ENCODE peak calls at places on chromosome 14, in ten cellular contexts. S is H1, W is MM.1S, M is neural progenitor cell, R is hepatocyte, A is fibroblast of lung, X is PC-9, Y is HepG2, G is keratinocyte, B is HCT116. K is an unnamed sample.

GRCh38 chr14:104307627-104308401 is 169.4 kb downstream of the KIF26A start:
- DNase-seq in X (no peak), S (no peak), B (no peak), G (no peak), W (no peak), R (no peak), M (no peak), A (no peak), Y (no peak), K (no peak)

GRCh38 chr14:77965919-77966435 is 166.1 kb downstream of the ADCK1 start:
- DNase-seq in W (peak; percentile 12), Y (peak; percentile 27), R (peak; percentile 55), G (no peak), B (no peak), X (no peak), M (peak; percentile 23), A (peak; percentile 11), S (peak; percentile 10), K (peak; percentile 41)

GRCh38 chr14:100861937-100862247 is 36.0 kb downstream of the MEG3 start:
- DNase-seq in R (no peak), W (no peak), M (no peak), A (no peak), G (no peak), S (no peak), B (no peak), Y (no peak), X (no peak), K (no peak)

GRCh38 chr14:104107611-104108569 is 22.4 kb downstream of the ASPG start:
- DNase-seq in W (no peak), S (no peak), G (no peak), A (no peak), R (peak; percentile 68), M (no peak), Y (no peak), X (no peak), B (no peak), K (no peak)

GRCh38 chr14:50542941-50543418 is 10.6 kb upstream of the MAP4K5 start:
- DNase-seq in X (peak; percentile 46), W (peak; percentile 47), S (no peak), A (peak; percentile 68), G (no peak), M (peak; percentile 66), R (peak; percentile 74), Y (peak; percentile 77), B (peak; percentile 51), K (peak; percentile 60)

GRCh38 chr14:58587271-58587670 is 50.5 kb upstream of the DACT1 start:
- DNase-seq in R (no peak), G (no peak), Y (no peak), M (no peak), W (no peak), A (peak; percentile 33), S (no peak), B (no peak), X (no peak), K (no peak)

GRCh38 chr14:39351708-39352107 is 80.5 kb downstream of the FBXO33 start:
- DNase-seq in S (no peak), B (no peak), W (no peak), M (no peak), X (no peak), A (peak; percentile 66), Y (no peak), R (no peak), G (no peak), K (no peak)

GRCh38 chr14:54562334-54562733 is 4.6 kb upstream of the SAMD4A start:
- DNase-seq in W (no peak), S (no peak), G (no peak), A (no peak), B (no peak), R (no peak), X (no peak), M (no peak), Y (no peak), K (no peak)

DNA sequence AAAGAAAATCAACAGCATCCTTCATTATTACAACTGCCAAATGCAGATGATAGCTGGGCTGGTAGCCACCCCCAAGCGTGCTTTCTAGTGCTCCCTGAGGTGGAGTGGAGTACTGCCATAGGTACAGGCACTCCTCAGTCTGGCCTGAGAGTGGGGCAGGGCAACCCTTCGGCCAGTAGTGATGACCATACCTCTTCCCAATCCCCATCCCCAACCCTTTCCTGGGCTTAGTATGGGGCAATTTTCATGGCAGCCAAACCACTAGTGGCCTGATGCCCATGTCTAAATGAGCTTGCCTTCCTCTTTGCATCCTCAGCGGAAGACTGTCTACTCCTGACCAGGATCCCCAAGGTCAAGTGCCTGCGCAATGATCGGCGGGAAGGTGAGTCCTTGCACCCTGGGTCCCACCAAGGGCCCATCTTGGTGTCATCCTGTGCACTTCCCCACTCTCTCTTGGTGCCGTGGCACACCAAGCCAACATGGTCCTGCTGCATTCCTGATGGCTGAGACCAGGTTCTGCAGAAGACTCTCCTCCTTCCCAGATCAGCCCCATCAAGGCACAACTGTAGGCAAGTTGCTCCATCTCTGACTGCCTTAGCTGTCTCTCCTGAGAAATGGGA is 65.8 kb downstream of the GALNT16 start:
- DNase-seq in G (no peak), R (no peak), M (no peak), A (no peak), Y (no peak), S (no peak), B (no peak), X (no peak), W (no peak), K (no peak)
- TF ChIP-seq CTCF in G (no peak), R (no peak), M (peak; percentile 25), A (no peak), Y (no peak), S (peak; percentile 32), B (peak; percentile 22), X (peak; percentile 39), W (no peak), K (peak; percentile 16)

GRCh38 chr14:95703805-95704204 is 10.1 kb downstream of the TCL1A start:
- DNase-seq in Y (no peak), M (no peak), X (no peak), R (no peak), G (no peak), S (no peak), A (no peak), B (no peak), W (no peak), K (no peak)

GRCh38 chr14:95705518-95705917 is 8.4 kb downstream of the TCL1A start:
- DNase-seq in A (no peak), R (no peak), B (no peak), G (no peak), Y (no peak), W (no peak), X (no peak), M (no peak), S (no peak), K (no peak)

GRCh38 chr14:95703341-95703740 is 10.6 kb downstream of the TCL1A start:
- DNase-seq in X (no peak), B (no peak), Y (no peak), G (no peak), S (no peak), W (no peak), R (no peak), A (no peak), M (no peak), K (no peak)

GRCh38 chr14:95710106-95710505 is 3.8 kb downstream of the TCL1A start:
- DNase-seq in B (no peak), S (no peak), M (no peak), G (no peak), W (no peak), X (no peak), R (no peak), Y (no peak), A (no peak), K (no peak)

GRCh38 chr14:95707327-95707726 is 6.6 kb downstream of the TCL1A start:
- DNase-seq in G (no peak), S (no peak), A (no peak), M (no peak), Y (no peak), B (no peak), X (no peak), W (no peak), R (no peak), K (no peak)
- H3K27me3 ChIP-seq in G (no peaks in the 10 kb centered on the region), S (peaks cover 37% of the 10 kb centered on the region), A (no peaks in the 10 kb centered on the region), M (no peaks in the 10 kb centered on the region), Y (peaks cover 34% of the 10 kb centered on the region), B (peaks cover 62% of the 10 kb centered on the region), X (peaks cover 41% of the 10 kb centered on the region), W (no peaks in the 10 kb centered on the region), R (peaks cover 25% of the 10 kb centered on the region), K (peaks cover 3% of the 10 kb centered on the region)

GRCh38 chr14:64763801-64764511 is 59.7 kb downstream of the PLEKHG3 start:
- DNase-seq in M (peak; percentile 41), A (peak; percentile 26), Y (no peak), X (no peak), S (no peak), W (no peak), B (no peak), G (no peak), R (peak; percentile 40), K (no peak)

GRCh38 chr14:64761441-64762043 is 57.3 kb downstream of the PLEKHG3 start:
- DNase-seq in W (no peak), B (no peak), S (no peak), Y (no peak), X (no peak), A (no peak), M (no peak), G (no peak), R (peak; percentile 28), K (no peak)

GRCh38 chr14:64762044-64763034 is 58.1 kb downstream of the PLEKHG3 start:
- DNase-seq in X (peak; percentile 86), G (peak; percentile 75), W (no peak), M (peak; percentile 53), S (no peak), Y (peak; percentile 35), B (peak; percentile 51), R (peak; percentile 95), A (peak; percentile 94), K (peak; percentile 92)

GRCh38 chr14:64764641-64765520 is 60.7 kb downstream of the PLEKHG3 start:
- DNase-seq in M (peak; percentile 88), R (peak; percentile 89), S (peak; percentile 61), W (peak; percentile 30), Y (peak; percentile 53), X (no peak), B (peak; percentile 44), G (no peak), A (peak; percentile 69), K (peak; percentile 61)

DNA sequence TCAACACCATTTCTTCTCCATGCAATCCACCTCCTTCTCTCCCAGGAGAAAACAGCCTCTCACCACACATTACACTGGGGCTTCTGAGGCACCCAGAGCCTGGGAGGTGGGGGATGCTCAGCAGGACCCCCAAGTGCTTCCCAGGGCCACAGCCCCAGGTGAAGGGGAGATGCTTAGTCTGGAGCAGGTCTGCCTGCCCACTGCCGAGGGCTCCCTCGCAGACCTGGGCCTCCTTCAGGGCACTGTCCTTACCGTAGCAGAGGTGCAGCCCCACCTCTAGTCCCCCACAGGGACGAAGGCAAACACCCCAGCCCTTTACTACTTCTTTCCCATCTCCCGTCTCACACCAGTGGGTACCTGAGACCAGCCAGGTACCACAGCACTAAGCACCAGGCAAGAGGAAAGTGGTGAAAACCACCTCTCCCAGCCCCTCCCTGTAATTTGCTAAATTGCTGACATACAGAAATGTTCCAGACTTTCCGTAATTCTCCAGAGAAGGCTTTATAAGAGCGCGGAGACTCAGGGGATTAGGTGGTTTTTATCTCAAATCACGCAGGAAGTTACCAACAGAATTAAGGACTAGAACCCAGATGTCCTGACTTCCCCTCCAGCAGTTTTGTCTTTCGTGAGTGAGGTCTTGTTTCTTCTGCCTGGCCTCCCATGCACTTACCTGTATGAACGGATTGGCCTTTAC is 59.0 kb downstream of the PLEKHG3 start:
- DNase-seq in S (no peak), W (no peak), B (no peak), Y (no peak), A (no peak), R (no peak), X (no peak), G (no peak), M (no peak), K (no peak)
- H2AFZ ChIP-seq in S (no peak overlapping the region), W (no peak overlapping the region), B (no peak overlapping the region), Y (no peak overlapping the region), A (no peak overlapping the region), R (no peak overlapping the region), X (no peak overlapping the region), G (no peak overlapping the region), M (no peak overlapping the region), K (no peak overlapping the region)

DNA sequence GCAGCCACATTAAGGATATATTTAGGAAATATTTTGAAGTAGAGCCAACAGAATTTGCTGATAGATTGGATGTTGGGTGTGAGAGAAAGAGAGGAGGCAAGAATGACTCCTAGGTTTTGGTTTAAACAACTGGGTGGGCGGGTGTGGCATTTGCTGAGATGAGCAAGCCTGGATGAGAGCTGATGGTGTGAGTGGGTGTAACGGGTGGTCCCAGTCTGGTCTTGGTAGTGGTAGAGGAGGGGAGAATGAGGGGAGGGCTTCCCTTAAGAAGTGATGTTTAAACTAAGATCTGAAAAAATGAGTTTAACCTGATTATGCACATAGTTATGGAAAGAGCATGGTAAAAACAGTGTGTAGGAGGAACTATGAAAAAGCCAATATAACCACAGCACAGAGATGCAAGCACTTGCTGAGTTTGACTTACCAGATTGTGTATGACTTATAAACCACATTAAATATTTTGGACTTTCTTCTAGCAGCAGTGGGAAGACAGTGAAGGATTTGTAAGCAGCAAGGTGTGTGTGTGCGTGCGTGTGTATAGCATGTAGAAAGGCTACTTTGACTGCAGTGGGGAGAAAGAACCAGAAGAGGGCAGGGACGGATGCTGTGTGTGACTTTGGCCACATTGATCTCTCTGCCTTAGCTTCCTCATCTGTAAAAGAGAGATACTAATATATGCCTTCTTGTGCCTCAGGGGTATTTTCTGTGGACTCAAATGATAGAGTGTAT is 139.7 kb downstream of the PRIMA1 start:
- DNase-seq in B (peak; percentile 34), Y (peak; percentile 28), X (no peak), S (no peak), G (no peak), R (peak; percentile 55), M (peak; percentile 61), A (no peak), W (no peak), K (peak; percentile 23)
- TF ChIP-seq CTCF in B (peak; percentile 44), Y (peak; percentile 70), X (peak; percentile 56), S (peak; percentile 80), G (peak; percentile 34), R (peak; percentile 38), M (peak; percentile 57), A (no peak), W (no peak), K (peak; percentile 37)